ENCODE peak calls at places on chromosomes 4 and X, in four cellular contexts. Y, D, R and I are unnamed samples.

GRCh38 chr4:158998624-158999023 is 104.3 kb upstream of the RAPGEF2 start:
- ATAC-seq in Y (no peak), D (no peak), R (no peak), I (peak; percentile 45)

GRCh38 chrX:44996282-44996681 is 123.3 kb downstream of the KDM6A start:
- ATAC-seq in Y (no peak), D (peak; percentile 90), R (no peak), I (no peak)

GRCh38 chr4:145380123-145380522 is 101.5 kb upstream of the SMAD1 start:
- ATAC-seq in Y (no peak), D (no peak), R (no peak), I (peak; percentile 53)

GRCh38 chr4:93187892-93188291 is 640.7 kb upstream of the ATOH1 start:
- ATAC-seq in Y (no peak), D (no peak), R (no peak), I (peak; percentile 66)

GRCh38 chr4:173522874-173523395 is 7.1 kb downstream of the HAND2 start:
- ATAC-seq in Y (no peak), D (no peak), R (no peak), I (no peak)

GRCh38 chrX:18098704-18099103 is 122.0 kb downstream of the BEND2 start:
- ATAC-seq in Y (no peak), D (no peak), R (no peak), I (no peak)

GRCh38 chrX:129842510-129843208 is 1.0 kb downstream of the ZDHHC9 start:
- ATAC-seq in Y (peak; percentile 33), D (no peak), R (peak; percentile 64), I (no peak)

GRCh38 chr4:54439831-54440243 is 210.7 kb downstream of the PDGFRA start:
- ATAC-seq in Y (no peak), D (peak; percentile 37), R (peak; percentile 95), I (peak; percentile 51)

GRCh38 chrX:113400193-113400704 is 559.6 kb upstream of the AMOT start:
- ATAC-seq in Y (no peak), D (no peak), R (no peak), I (no peak)

GRCh38 chrX:15465896-15466651 is 27.1 kb downstream of the PIR start:
- ATAC-seq in Y (no peak), D (no peak), R (no peak), I (no peak)

GRCh38 chr4:42464550-42465124 is 67.3 kb downstream of the SHISA3 start:
- ATAC-seq in Y (no peak), D (no peak), R (no peak), I (no peak)

GRCh38 chr4:5708171-5708828 is at the start of gene EVC2:
- ATAC-seq in Y (no peak), D (no peak), R (peak; percentile 66), I (peak; percentile 43)

GRCh38 chr4:1413687-1414479 is 7.6 kb upstream of the NKX1-1 start:
- ATAC-seq in Y (no peak), D (no peak), R (no peak), I (no peak)

GRCh38 chrX:26262121-26262523 is 46.2 kb downstream of the MAGEB5 start:
- ATAC-seq in Y (no peak), D (no peak), R (no peak), I (no peak)

GRCh38 chr4:106607566-106607965 is 239.0 kb upstream of the GIMD1 start:
- ATAC-seq in Y (no peak), D (no peak), R (no peak), I (no peak)

GRCh38 chr4:2298548-2298991 is 36.7 kb upstream of the MXD4 start:
- ATAC-seq in Y (no peak), D (no peak), R (peak; percentile 15), I (no peak)

GRCh38 chrX:71367396-71367795 is 1.2 kb downstream of the TAF1 start:
- ATAC-seq in Y (no peak), D (no peak), R (no peak), I (no peak)

GRCh38 chr4:102422843-102423242 is 77.6 kb upstream of the SLC39A8 start:
- ATAC-seq in Y (no peak), D (no peak), R (no peak), I (no peak)

GRCh38 chrX:51407520-51408409 is 75.1 kb downstream of the NUDT10 start:
- ATAC-seq in Y (no peak), D (no peak), R (no peak), I (no peak)

GRCh38 chrX:6382284-6382683 is 152.6 kb downstream of the VCX3A start:
- ATAC-seq in Y (no peak), D (no peak), R (no peak), I (no peak)

GRCh38 chrX:1401611-1402430 is 9.9 kb upstream of the SLC25A6 start:
- ATAC-seq in Y (no peak), D (no peak), R (no peak), I (no peak)

GRCh38 chr4:70765368-70765767 is 43.6 kb downstream of the RUFY3 start:
- ATAC-seq in Y (no peak), D (no peak), R (no peak), I (no peak)

GRCh38 chr4:163367651-163368050 is 24.0 kb downstream of the NPY5R start:
- ATAC-seq in Y (no peak), D (no peak), R (no peak), I (no peak)

GRCh38 chrX:155819525-155819924 is 61.6 kb upstream of the VAMP7 start:
- ATAC-seq in Y (peak; percentile 56), D (no peak), R (no peak), I (no peak)

GRCh38 chr4:3708103-3708510 is 58.1 kb upstream of the ADRA2C start:
- ATAC-seq in Y (no peak), D (no peak), R (no peak), I (no peak)